ENCODE peak calls at places on chromosome 6, in ten cellular contexts. M is retinal pigment epithelial cell, I is choroid plexus epithelial cell, N is pancreas, G is A673, Z is ovary, D is psoas muscle, J is suprapubic skin, C is AG04449, W is A549. B is an unnamed sample.
A peak's percentile ranks its signal among the peaks of the same experiment; 100 is the strongest.

GRCh38 chr6:154606457-154606856 is 96.0 kb upstream of the CNKSR3 start:
- DNase-seq in I (no peak), D (no peak), N (no peak), C (no peak), W (no peak), Z (no peak), M (no peak), G (no peak), J (no peak), B (no peak)

GRCh38 chr6:167094820-167095637 is 27.9 kb upstream of the CCR6 start:
- DNase-seq in J (no peak), C (no peak), W (no peak), D (no peak), G (no peak), Z (no peak), M (no peak), I (no peak), N (no peak), B (no peak)

GRCh38 chr6:4778086-4778485 is 1.9 kb downstream of the CDYL start:
- DNase-seq in C (no peak), G (peak; percentile 9), I (no peak), W (no peak), Z (no peak), M (no peak), N (no peak), D (no peak), J (no peak), B (peak; percentile 28)

GRCh38 chr6:127716425-127716930 is 139.5 kb downstream of the C6orf58 start:
- DNase-seq in W (no peak), N (no peak), C (no peak), M (no peak), Z (no peak), I (peak; percentile 16), D (no peak), J (no peak), G (no peak), B (peak; percentile 10)

GRCh38 chr6:39934060-39934757 is at the start of gene MOCS1:
- DNase-seq in M (no peak), Z (peak; percentile 86), J (peak; percentile 88), W (peak; percentile 28), D (peak; percentile 94), C (no peak), N (peak; percentile 86), G (peak; percentile 40), I (peak; percentile 58), B (peak; percentile 61)

GRCh38 chr6:31908791-31909190 is 6.9 kb upstream of the ZBTB12 start:
- DNase-seq in W (no peak), M (no peak), N (no peak), C (no peak), D (no peak), I (peak; percentile 79), Z (no peak), G (no peak), J (no peak), B (peak; percentile 63)

GRCh38 chr6:169530762-169531143 is 171.1 kb downstream of the WDR27 start:
- DNase-seq in W (no peak), N (no peak), Z (no peak), C (no peak), I (no peak), G (no peak), M (no peak), D (no peak), J (no peak), B (peak; percentile 17)

GRCh38 chr6:129621252-129621651 is 88.7 kb downstream of the ARHGAP18 start:
- DNase-seq in Z (no peak), C (no peak), N (no peak), G (peak; percentile 26), I (peak; percentile 30), W (no peak), D (peak; percentile 58), J (no peak), M (no peak), B (no peak)

GRCh38 chr6:107706516-107706915 is 117.6 kb downstream of the SCML4 start:
- DNase-seq in M (no peak), Z (no peak), C (no peak), G (no peak), I (no peak), W (no peak), J (no peak), N (no peak), D (no peak), B (no peak)

GRCh38 chr6:138970856-138971425 is 17.1 kb downstream of the REPS1 start:
- DNase-seq in I (peak; percentile 93), M (peak; percentile 76), G (peak; percentile 79), D (no peak), W (no peak), N (no peak), J (no peak), Z (no peak), C (peak; percentile 71), B (peak; percentile 87)

GRCh38 chr6:45949256-45949655 is 66.4 kb downstream of the CLIC5 start:
- DNase-seq in M (no peak), I (peak; percentile 14), J (no peak), Z (no peak), G (no peak), N (no peak), C (no peak), D (no peak), W (no peak), B (no peak)

GRCh38 chr6:6771964-6772363 is 183.4 kb downstream of the LY86 start:
- DNase-seq in Z (no peak), G (no peak), C (no peak), I (no peak), W (no peak), M (no peak), J (no peak), D (no peak), N (no peak), B (no peak)

GRCh38 chr6:20861479-20861878 is 327.2 kb downstream of the CDKAL1 start:
- DNase-seq in D (no peak), G (no peak), J (no peak), N (no peak), M (no peak), I (no peak), C (no peak), Z (no peak), W (no peak), B (no peak)

GRCh38 chr6:82144007-82144851 is 103.3 kb downstream of the IBTK start:
- DNase-seq in J (no peak), Z (no peak), C (peak; percentile 94), M (peak; percentile 86), D (no peak), I (peak; percentile 93), N (no peak), G (peak; percentile 72), W (peak; percentile 47), B (peak; percentile 88)

GRCh38 chr6:26401987-26402658 is at the start of gene BTN3A1:
- DNase-seq in I (peak; percentile 79), W (peak; percentile 66), N (peak; percentile 61), Z (peak; percentile 66), M (no peak), D (peak; percentile 78), G (peak; percentile 85), C (no peak), J (no peak), B (peak; percentile 86)

GRCh38 chr6:26400626-26401025 is 1.4 kb upstream of the BTN3A1 start:
- DNase-seq in Z (no peak), W (no peak), N (no peak), M (no peak), C (no peak), D (no peak), G (no peak), I (no peak), J (no peak), B (no peak)

GRCh38 chr6:26401389-26401986 is 587 bp upstream of the BTN3A1 start:
- DNase-seq in W (no peak), I (no peak), M (no peak), G (no peak), D (no peak), Z (no peak), C (no peak), J (no peak), N (no peak), B (no peak)

GRCh38 chr6:26394289-26394688 is 7.8 kb upstream of the BTN3A1 start:
- DNase-seq in D (no peak), N (no peak), M (peak; percentile 63), Z (no peak), G (peak; percentile 55), I (peak; percentile 84), W (no peak), C (peak; percentile 28), J (no peak), B (peak; percentile 59)

GRCh38 chr6:26398555-26398954 is 3.5 kb upstream of the BTN3A1 start:
- DNase-seq in M (no peak), I (no peak), G (no peak), C (no peak), Z (no peak), W (no peak), D (no peak), J (no peak), N (no peak), B (no peak)
- TF ChIP-seq CTCF in M (no peak), I (no peak), G (no peak), C (no peak), Z (no peak), W (no peak), D (no peak), J (no peak), N (no peak), B (no peak)

GRCh38 chr6:142902636-142903053 is 42.3 kb downstream of the HIVEP2 start:
- DNase-seq in G (no peak), M (peak; percentile 93), N (peak; percentile 23), Z (peak; percentile 57), I (peak; percentile 99), W (no peak), D (no peak), J (no peak), C (peak; percentile 96), B (peak; percentile 98)
- H3K4me3 ChIP-seq in G (no peak overlapping the region), M (no peak overlapping the region), N (no peak overlapping the region), Z (no peak overlapping the region), I (no peak overlapping the region), W (no peak overlapping the region), D (no peak overlapping the region), J (no peak overlapping the region), C (no peak overlapping the region), B (peak overlapping the region; percentile 19)

GRCh38 chr6:84569882-84570281 is 194.5 kb downstream of the TBX18 start:
- DNase-seq in Z (no peak), J (no peak), D (no peak), N (no peak), M (no peak), C (no peak), W (no peak), G (no peak), I (no peak), B (no peak)

DNA sequence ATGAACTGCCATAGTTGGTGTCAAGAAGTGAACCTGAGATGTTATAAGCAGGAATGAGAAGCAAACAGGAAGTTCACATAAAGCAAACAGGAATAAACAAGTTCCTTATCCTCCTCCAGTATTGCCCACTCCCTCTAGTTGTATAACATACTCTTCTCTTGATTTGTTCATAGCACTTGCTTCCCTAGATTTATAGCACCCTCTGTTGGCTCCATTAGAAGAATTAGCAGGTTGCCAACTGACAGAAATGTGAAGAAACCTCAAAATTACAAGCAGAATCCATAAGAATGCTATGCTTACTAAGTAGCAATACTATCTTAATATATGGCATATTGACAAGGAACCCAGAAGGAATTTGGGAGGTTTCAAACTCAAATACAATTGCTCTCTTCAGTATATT is 195.4 kb downstream of the TBX18 start:
- DNase-seq in Z (no peak), G (peak; percentile 48), N (no peak), J (no peak), D (no peak), C (no peak), M (no peak), W (no peak), I (peak; percentile 89), B (peak; percentile 54)
- TF ChIP-seq CTCF in Z (no peak), G (peak; percentile 56), N (no peak), J (no peak), D (no peak), C (peak; percentile 17), M (peak; percentile 63), W (peak; percentile 44), I (peak; percentile 63), B (peak; percentile 42)

GRCh38 chr6:42727627-42728026 is 5.2 kb upstream of the PRPH2 start:
- DNase-seq in I (peak; percentile 33), C (no peak), W (no peak), M (no peak), N (no peak), Z (peak; percentile 57), G (no peak), D (no peak), J (no peak), B (no peak)
- H3K4me3 ChIP-seq in I (peak overlapping the region; percentile 53), C (peak overlapping the region; percentile 34), W (no peak overlapping the region), M (peak overlapping the region; percentile 52), N (peak overlapping the region; percentile 41), Z (peak overlapping the region; percentile 43), G (no peak overlapping the region), D (peak overlapping the region; percentile 75), J (peak overlapping the region; percentile 55), B (peak overlapping the region; percentile 59)

B was measured in fibroblast of villous mesenchyme.